ENCODE peak calls at places on chromosomes 3 and 15, in five cellular contexts. H, U, N, M and A are unnamed samples.

GRCh38 chr15:77542491-77543001 is 90.2 kb downstream of the LINGO1 start:
- DNase-seq in H (no peak), U (peak), N (no peak), M (no peak), A (peak)

GRCh38 chr3:137084579-137084978 is 126.8 kb downstream of the IL20RB start:
- DNase-seq in H (no peak), U (no peak), N (no peak), M (no peak), A (no peak)

GRCh38 chr3:101720851-101721649 is 3.4 kb upstream of the CEP97 start:
- DNase-seq in H (no peak), U (peak), N (no peak), M (no peak), A (peak)

GRCh38 chr3:115667175-115668065 is 44.1 kb downstream of the GAP43 start:
- DNase-seq in H (no peak), U (no peak), N (no peak), M (no peak), A (peak)

GRCh38 chr3:140904521-140904920 is 37.1 kb upstream of the SLC25A36 start:
- DNase-seq in H (no peak), U (no peak), N (no peak), M (no peak), A (no peak)

GRCh38 chr15:92683511-92683834 is 27.9 kb upstream of the FAM174B start:
- DNase-seq in H (no peak), U (peak), N (peak), M (no peak), A (peak)

GRCh38 chr15:40360015-40360414 is 2.0 kb downstream of the DISP2 start:
- DNase-seq in H (no peak), U (no peak), N (no peak), M (no peak), A (no peak)

GRCh38 chr15:32119286-32119685 is 89.0 kb downstream of the CHRNA7 start:
- DNase-seq in H (no peak), U (no peak), N (no peak), M (no peak), A (no peak)

GRCh38 chr3:149648525-149648924 is 9.3 kb downstream of the WWTR1 start:
- DNase-seq in H (no peak), U (no peak), N (peak), M (no peak), A (no peak)

GRCh38 chr15:57667171-57667924 is 39.2 kb upstream of the POLR2M start:
- DNase-seq in H (no peak), U (peak), N (peak), M (peak), A (peak)

GRCh38 chr3:179174898-179175297 is 26.7 kb downstream of the PIK3CA start:
- DNase-seq in H (no peak), U (no peak), N (no peak), M (no peak), A (no peak)

GRCh38 chr15:64334530-64334929 is 21.4 kb downstream of the CSNK1G1 start:
- DNase-seq in H (no peak), U (no peak), N (no peak), M (peak), A (no peak)

GRCh38 chr15:80436511-80437307 is 32.5 kb downstream of the ARNT2 start:
- DNase-seq in H (no peak), U (peak), N (no peak), M (no peak), A (no peak)

GRCh38 chr3:126816323-126816722 is 112.3 kb downstream of the CHCHD6 start:
- DNase-seq in H (no peak), U (no peak), N (no peak), M (no peak), A (no peak)

GRCh38 chr15:22258402-22259150 is 178.2 kb downstream of the OR4M2 start:
- DNase-seq in H (no peak), U (no peak), N (no peak), M (no peak), A (no peak)

GRCh38 chr3:171829841-171830559 is 13.1 kb upstream of the TMEM212 start:
- DNase-seq in H (peak), U (peak), N (peak), M (no peak), A (peak)

GRCh38 chr3:42028474-42028873 is 62.7 kb upstream of the TRAK1 start:
- DNase-seq in H (no peak), U (no peak), N (no peak), M (no peak), A (no peak)

GRCh38 chr3:32310918-32311839 is 72.7 kb downstream of the CMTM8 start:
- DNase-seq in H (no peak), U (no peak), N (no peak), M (no peak), A (no peak)

GRCh38 chr3:53191836-53192480 is 30.9 kb downstream of the PRKCD start:
- DNase-seq in H (no peak), U (no peak), N (no peak), M (no peak), A (no peak)

GRCh38 chr3:196202516-196202970 is 8.7 kb downstream of the ZDHHC19 start:
- DNase-seq in H (peak), U (peak), N (peak), M (no peak), A (peak)

GRCh38 chr3:23805881-23806321 is at the start of gene UBE2E1:
- DNase-seq in H (peak), U (peak), N (peak), M (peak), A (peak)

GRCh38 chr3:23806322-23807160 is 786 bp downstream of the UBE2E1 start:
- DNase-seq in H (peak), U (no peak), N (no peak), M (peak), A (peak)

GRCh38 chr3:23805228-23805880 is 401 bp upstream of the UBE2E1 start:
- DNase-seq in H (no peak), U (no peak), N (no peak), M (peak), A (no peak)

GRCh38 chr3:23807161-23808015 is 1.6 kb downstream of the UBE2E1 start:
- DNase-seq in H (no peak), U (peak), N (peak), M (peak), A (peak)

DNA sequence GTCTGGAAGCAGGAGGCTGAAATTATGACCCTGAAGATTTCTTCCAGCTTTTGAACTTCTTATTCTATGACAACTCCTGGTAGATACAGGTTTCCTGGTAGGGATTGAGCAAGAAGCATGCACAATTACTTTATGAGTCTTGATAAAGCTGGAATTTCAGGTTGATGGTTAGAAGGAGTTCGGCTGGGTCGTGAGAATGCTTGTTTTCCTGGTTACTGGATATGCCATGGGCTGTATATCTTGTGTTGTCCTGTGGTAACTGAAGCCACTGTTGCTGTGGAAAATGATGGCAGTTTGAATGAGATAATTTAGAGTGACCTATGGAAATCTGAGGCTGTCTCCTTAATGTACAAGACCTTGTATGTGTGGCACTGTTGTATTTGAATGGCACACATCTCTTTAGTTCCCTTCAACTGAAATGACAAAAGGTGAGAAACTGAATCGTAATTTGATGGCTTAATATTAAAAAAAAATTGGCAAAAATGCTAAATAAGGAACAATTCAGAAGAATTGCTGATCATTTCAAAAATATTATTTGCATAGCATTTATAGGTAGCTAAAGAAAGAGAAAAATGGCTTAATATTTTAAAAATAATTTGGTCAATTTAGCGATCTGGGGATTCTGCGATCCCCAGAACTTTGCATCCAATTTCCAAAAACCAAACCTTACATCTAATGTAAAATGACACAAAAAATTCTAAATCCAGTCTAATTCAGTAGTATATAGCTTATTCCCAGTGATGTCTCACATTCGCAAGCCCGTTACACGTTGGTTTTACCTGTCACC is 1.1 kb upstream of the UBE2E1 start:
- DNase-seq in H (no peak), U (no peak), N (no peak), M (no peak), A (no peak)
- H3K4me3 ChIP-seq in H (no peak), U (no peak), N (peak), M (no peak), A (no peak)

GRCh38 chr3:9791790-9792404 is 376 bp downstream of the TADA3 start:
- DNase-seq in H (no peak), U (no peak), N (no peak), M (no peak), A (no peak)

GRCh38 chr3:9794400-9794799 is 1.5 kb downstream of the ARPC4 start:
- DNase-seq in H (no peak), U (no peak), N (no peak), M (no peak), A (no peak)

GRCh38 chr3:9792405-9793160 is at the start of the genes ARPC4 and TADA3:
- DNase-seq in H (peak), U (peak), N (peak), M (peak), A (peak)

GRCh38 chr3:9793161-9793781 is 389 bp downstream of the ARPC4 start:
- DNase-seq in H (peak), U (peak), N (peak), M (no peak), A (peak)

GRCh38 chr3:9791127-9791526 is 1.1 kb downstream of the TADA3 start:
- DNase-seq in H (no peak), U (no peak), N (no peak), M (no peak), A (no peak)
- H3K4me3 ChIP-seq in H (no peak), U (peak), N (no peak), M (peak), A (no peak)

GRCh38 chr15:29805043-29805707 is 17.1 kb downstream of the TJP1 start:
- DNase-seq in H (peak), U (peak), N (peak), M (no peak), A (peak)

GRCh38 chr15:29805708-29806104 is 16.6 kb downstream of the TJP1 start:
- DNase-seq in H (no peak), U (no peak), N (no peak), M (no peak), A (no peak)

GRCh38 chr15:29802411-29802810 is 19.9 kb downstream of the TJP1 start:
- DNase-seq in H (no peak), U (no peak), N (no peak), M (no peak), A (no peak)

GRCh38 chr15:29799859-29800258 is 22.4 kb downstream of the TJP1 start:
- DNase-seq in H (no peak), U (no peak), N (no peak), M (no peak), A (no peak)

GRCh38 chr15:29800441-29801366 is 21.6 kb downstream of the TJP1 start:
- DNase-seq in H (no peak), U (no peak), N (peak), M (no peak), A (no peak)
- H3K4me3 ChIP-seq in H (peak), U (no peak), N (no peak), M (no peak), A (no peak)

DNA sequence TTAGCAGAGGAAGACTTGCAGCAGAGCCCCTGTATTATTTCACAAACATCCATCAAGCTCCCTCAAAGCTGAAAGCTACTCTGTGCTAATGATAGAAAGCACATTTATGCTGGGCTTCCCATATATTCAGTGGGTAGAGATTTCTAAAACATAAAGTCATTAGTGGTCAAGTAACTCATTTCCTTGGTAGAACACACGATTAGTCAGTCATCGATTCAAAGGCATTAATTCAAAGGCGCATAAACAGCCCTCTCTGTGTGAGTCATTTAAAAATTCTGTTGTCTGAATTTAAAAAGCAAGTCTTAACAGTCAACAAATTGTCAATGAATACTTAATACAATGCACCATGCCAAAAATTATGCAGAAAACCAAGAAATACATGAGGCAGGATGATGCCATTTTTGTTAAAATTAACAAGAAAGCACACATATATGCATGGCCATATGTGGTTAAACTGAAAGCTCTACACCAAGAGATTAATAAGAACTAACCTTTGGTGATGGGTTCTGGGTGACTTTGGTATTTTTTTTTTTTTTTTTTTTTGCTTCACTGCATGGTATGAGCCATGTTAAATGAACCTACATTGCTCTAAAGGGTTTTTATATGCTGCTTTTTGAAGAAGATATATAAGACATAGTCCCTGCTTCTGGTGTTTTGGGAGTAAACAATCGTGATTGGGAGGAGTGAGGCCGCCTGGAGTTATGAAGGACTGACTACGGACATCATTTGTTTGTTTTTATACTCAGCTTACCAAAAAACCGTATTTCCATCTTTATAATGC is 61.7 kb downstream of the LDHAL6B start:
- DNase-seq in H (no peak), U (peak), N (no peak), M (no peak), A (no peak)
- H3K4me3 ChIP-seq in H (no peak), U (no peak), N (no peak), M (no peak), A (no peak)

GRCh38 chr3:170321326-170322034 is 36.0 kb upstream of the SKIL start:
- DNase-seq in H (no peak), U (peak), N (no peak), M (no peak), A (no peak)

GRCh38 chr3:170317954-170318353 is 39.6 kb upstream of the SKIL start:
- DNase-seq in H (no peak), U (no peak), N (no peak), M (no peak), A (no peak)

GRCh38 chr3:170322501-170323328 is 34.8 kb upstream of the SKIL start:
- DNase-seq in H (no peak), U (peak), N (peak), M (no peak), A (no peak)

GRCh38 chr3:170323371-170323770 is 34.1 kb upstream of the SKIL start:
- DNase-seq in H (no peak), U (no peak), N (no peak), M (no peak), A (no peak)

DNA sequence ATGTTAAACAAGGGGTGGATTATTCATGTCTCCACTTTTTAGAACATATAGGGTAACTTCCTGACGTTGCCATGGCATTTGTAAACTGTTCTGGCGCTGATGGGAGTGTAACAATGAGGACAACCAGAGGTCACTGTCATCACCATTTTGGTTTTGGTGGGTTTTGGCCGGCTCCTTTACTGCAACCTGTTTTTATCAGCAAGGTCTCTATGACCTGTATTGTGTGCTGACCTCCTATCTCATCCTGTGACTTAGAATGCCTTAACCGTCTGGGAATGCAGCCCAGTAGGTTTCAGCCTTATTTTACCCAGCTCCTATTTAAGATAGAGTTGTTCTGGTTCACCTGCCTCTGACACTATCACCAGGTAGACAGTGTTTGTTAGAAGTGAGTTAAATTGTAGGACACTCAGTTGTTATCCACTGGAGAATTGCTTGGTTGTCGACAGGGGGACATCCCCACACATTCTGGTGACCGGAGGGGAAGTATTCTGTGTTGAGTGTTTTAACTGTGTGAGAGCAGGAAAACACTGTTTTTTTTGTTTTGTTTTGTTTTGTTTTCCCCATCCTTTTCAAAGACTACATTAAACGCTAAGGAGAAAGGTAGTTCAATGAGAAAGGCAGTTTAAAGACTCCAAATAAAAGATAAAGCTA is 36.9 kb upstream of the SKIL start:
- DNase-seq in H (no peak), U (no peak), N (no peak), M (no peak), A (no peak)
- H3K4me3 ChIP-seq in H (no peak), U (no peak), N (no peak), M (no peak), A (no peak)

GRCh38 chr15:97993310-97993738 is 32.8 kb downstream of the ARRDC4 start:
- DNase-seq in H (no peak), U (peak), N (no peak), M (no peak), A (no peak)

GRCh38 chr15:97995881-97996603 is 35.5 kb downstream of the ARRDC4 start:
- DNase-seq in H (no peak), U (peak), N (no peak), M (no peak), A (peak)

GRCh38 chr15:97991972-97992541 is 31.6 kb downstream of the ARRDC4 start:
- DNase-seq in H (no peak), U (no peak), N (no peak), M (no peak), A (no peak)

GRCh38 chr15:97992831-97993230 is 32.3 kb downstream of the ARRDC4 start:
- DNase-seq in H (no peak), U (no peak), N (no peak), M (no peak), A (no peak)

DNA sequence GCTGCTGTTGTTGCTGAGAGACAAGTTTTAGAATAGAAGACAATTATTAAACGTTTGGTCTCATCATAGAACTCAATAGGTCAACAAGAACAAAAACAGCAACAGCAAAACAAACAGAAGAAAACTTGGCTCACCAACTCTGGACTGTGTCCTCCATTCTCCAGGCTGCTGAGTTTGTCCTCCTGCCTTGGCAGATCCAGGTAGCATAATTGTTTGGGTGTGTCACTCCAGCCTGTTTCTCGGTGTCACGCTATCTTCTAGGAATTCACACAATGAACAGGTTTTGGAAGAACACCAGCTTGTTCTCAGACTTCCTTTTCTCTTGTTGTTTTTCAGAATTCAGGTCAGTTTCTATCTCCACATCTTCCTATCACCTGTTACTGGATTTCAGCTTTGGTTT is 34.7 kb downstream of the ARRDC4 start:
- DNase-seq in H (no peak), U (no peak), N (no peak), M (no peak), A (no peak)
- H3K4me3 ChIP-seq in H (no peak), U (no peak), N (no peak), M (no peak), A (no peak)

GRCh38 chr3:195150194-195151118 is 120.5 kb downstream of the XXYLT1 start:
- DNase-seq in H (peak), U (peak), N (peak), M (peak), A (no peak)

GRCh38 chr3:195151402-195151801 is 119.6 kb downstream of the XXYLT1 start:
- DNase-seq in H (no peak), U (no peak), N (no peak), M (no peak), A (no peak)

GRCh38 chr3:195147649-195148121 is 123.3 kb downstream of the XXYLT1 start:
- DNase-seq in H (no peak), U (peak), N (peak), M (peak), A (peak)

GRCh38 chr3:195149292-195149691 is 121.7 kb downstream of the XXYLT1 start:
- DNase-seq in H (no peak), U (no peak), N (no peak), M (no peak), A (no peak)

DNA sequence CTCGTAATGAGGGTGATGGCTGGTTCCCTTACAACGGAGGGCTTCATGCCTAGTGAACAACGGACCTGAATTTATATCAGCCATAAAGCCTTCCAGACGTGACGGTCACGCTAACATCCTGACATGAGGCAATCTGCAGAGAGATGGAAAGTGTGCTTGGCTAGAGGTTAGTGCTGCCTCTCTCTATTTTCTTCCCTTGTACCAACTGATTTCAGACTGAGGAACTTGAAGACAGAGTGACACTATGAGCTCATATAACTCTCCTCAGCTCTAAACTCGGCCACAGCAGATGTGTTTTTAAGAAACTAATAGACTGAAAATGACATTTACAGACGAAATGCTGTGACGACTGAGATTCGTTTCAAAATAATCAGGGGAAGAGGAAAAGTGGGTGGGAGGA is 122.4 kb downstream of the XXYLT1 start:
- DNase-seq in H (no peak), U (peak), N (no peak), M (no peak), A (no peak)
- H3K4me3 ChIP-seq in H (no peak), U (peak), N (no peak), M (no peak), A (no peak)